ENCODE peak calls at places on chromosomes 13 and 19, in five cellular contexts. J is NT2/D1, W is kidney, E is left ventricle myocardium inferior, Q is colonic mucosa. B is an unnamed sample. For H3K4me1, the result is how much of the 10 kb centered on the place peaks cover.

GRCh38 chr19:1074512-1075283 is 7.7 kb downstream of the ARHGAP45 start:
- DNase-seq in J (no peak), W (peak), E (peak), Q (peak), B (no peak)

GRCh38 chr13:65746522-65746921 is 1483.6 kb downstream of the PCDH9 start:
- DNase-seq in J (no peak), W (no peak), E (no peak), Q (no peak), B (no peak)

GRCh38 chr13:94673841-94674240 is 38.5 kb downstream of the SOX21 start:
- DNase-seq in J (peak), W (no peak), E (no peak), Q (no peak), B (no peak)

GRCh38 chr19:4889034-4889825 is 13.5 kb downstream of the ARRDC5 start:
- DNase-seq in J (no peak), W (no peak), E (no peak), Q (no peak), B (no peak)

GRCh38 chr19:33376423-33376822 is 2.9 kb downstream of the CEBPG start:
- DNase-seq in J (no peak), W (peak), E (peak), Q (peak), B (no peak)

GRCh38 chr13:93398167-93398566 is 171.6 kb downstream of the GPC6 start:
- DNase-seq in J (no peak), W (no peak), E (no peak), Q (no peak), B (no peak)

GRCh38 chr13:45682494-45683008 is 19.6 kb upstream of the CBY2 start:
- DNase-seq in J (no peak), W (no peak), E (no peak), Q (no peak), B (no peak)

GRCh38 chr19:38457202-38457601 is 23.7 kb downstream of the RYR1 start:
- DNase-seq in J (no peak), W (no peak), E (no peak), Q (no peak), B (no peak)

GRCh38 chr13:77846173-77846572 is 72.5 kb downstream of the EDNRB start:
- DNase-seq in J (no peak), W (no peak), E (no peak), Q (no peak), B (no peak)

GRCh38 chr13:107124129-107124718 is 556.3 kb upstream of the ARGLU1 start:
- DNase-seq in J (no peak), W (no peak), E (no peak), Q (no peak), B (no peak)

GRCh38 chr13:35527451-35527850 is 51.0 kb upstream of the MAB21L1 start:
- DNase-seq in J (no peak), W (peak), E (no peak), Q (no peak), B (no peak)

GRCh38 chr13:97068964-97069815 is 74.9 kb upstream of the OXGR1 start:
- DNase-seq in J (no peak), W (no peak), E (no peak), Q (no peak), B (no peak)

GRCh38 chr13:100608906-100609305 is 20.3 kb upstream of the GGACT start:
- DNase-seq in J (no peak), W (no peak), E (no peak), Q (peak), B (no peak)

GRCh38 chr13:60619461-60619860 is 222.4 kb downstream of the TDRD3 start:
- DNase-seq in J (no peak), W (no peak), E (no peak), Q (no peak), B (no peak)

GRCh38 chr19:12913011-12913561 is 6.0 kb downstream of the SYCE2 start:
- DNase-seq in J (peak), W (peak), E (peak), Q (peak), B (peak)

GRCh38 chr13:113889467-113889866 is 25.6 kb upstream of the GAS6 start:
- DNase-seq in J (no peak), W (no peak), E (no peak), Q (no peak), B (no peak)

GRCh38 chr19:14091086-14091884 is 734 bp upstream of the SAMD1 start:
- DNase-seq in J (no peak), W (peak), E (no peak), Q (peak), B (no peak)

GRCh38 chr13:67515895-67516294 is 285.8 kb upstream of the PCDH9 start:
- DNase-seq in J (no peak), W (no peak), E (no peak), Q (no peak), B (no peak)

GRCh38 chr19:7995756-7996155 is 9.7 kb downstream of the ELAVL1 start:
- DNase-seq in J (no peak), W (no peak), E (no peak), Q (no peak), B (no peak)
- H3K4me1 ChIP-seq in J (under half), W (under half), E (half or more), Q (under half), B (under half)

GRCh38 chr13:32036131-32036695 is 4.6 kb downstream of the FRY start:
- DNase-seq in J (no peak), W (no peak), E (no peak), Q (peak), B (no peak)
- H3K4me1 ChIP-seq in J (under half), W (under half), E (under half), Q (under half), B (under half)

GRCh38 chr19:18760440-18761383 is 30.4 kb downstream of the COMP start:
- DNase-seq in J (no peak), W (peak), E (no peak), Q (no peak), B (no peak)

GRCh38 chr19:18762125-18763023 is 28.7 kb downstream of the COMP start:
- DNase-seq in J (no peak), W (peak), E (peak), Q (peak), B (no peak)

GRCh38 chr19:18759435-18760426 is 31.4 kb downstream of the COMP start:
- DNase-seq in J (no peak), W (peak), E (no peak), Q (no peak), B (no peak)

GRCh38 chr19:18763674-18764590 is 27.2 kb downstream of the COMP start:
- DNase-seq in J (no peak), W (peak), E (no peak), Q (no peak), B (no peak)

DNA sequence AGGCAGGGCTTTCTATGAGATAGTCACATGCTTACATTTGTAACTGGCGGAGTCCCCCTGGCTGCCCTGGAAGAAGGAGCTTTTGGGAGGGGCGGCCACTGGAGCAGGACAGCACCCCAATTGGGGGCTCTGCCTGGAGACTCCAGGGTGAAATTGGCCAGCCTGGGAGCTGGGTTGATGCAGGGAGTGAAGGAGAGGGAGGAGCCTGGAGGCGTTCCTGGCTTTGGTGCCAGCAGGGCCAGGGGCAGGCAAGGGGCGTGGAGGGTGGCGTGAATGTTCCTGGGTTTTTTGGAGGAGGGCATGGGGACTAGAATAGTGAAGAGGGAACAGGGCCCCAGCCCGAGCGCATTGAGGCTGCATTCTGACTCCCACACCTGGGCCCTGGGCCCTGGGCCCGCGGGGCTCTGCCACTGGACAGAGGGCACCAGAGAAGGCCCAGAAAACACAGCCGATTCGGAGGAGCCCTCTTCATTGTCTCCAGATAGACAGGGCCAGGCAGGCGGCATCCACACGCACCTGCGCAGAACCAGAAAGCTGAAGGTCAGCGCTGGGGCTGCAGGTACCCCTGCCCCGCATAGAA is 29.5 kb downstream of the COMP start:
- DNase-seq in J (no peak), W (peak), E (no peak), Q (no peak), B (no peak)
- H3K4me1 ChIP-seq in J (under half), W (under half), E (under half), Q (under half), B (under half)

GRCh38 chr13:33217256-33217655 is 68.3 kb downstream of the STARD13 start:
- DNase-seq in J (no peak), W (no peak), E (no peak), Q (no peak), B (no peak)
- H3K4me1 ChIP-seq in J (under half), W (under half), E (half or more), Q (under half), B (under half)

B was measured in H1.